ENCODE peak calls at places on chromosome 15, in four cellular contexts. One of them, this sample, is unnamed.

GRCh38 chr15:80875568-80875967 is 96.4 kb downstream of the CEMIP start:
- DNase-seq in K562: no peak
- DNase-seq in H1: no peak
- DNase-seq in SK-N-SH: no peak
- DNase-seq in this sample: no peak

GRCh38 chr15:40252141-40252437 is 13.2 kb downstream of the PAK6 start:
- DNase-seq in K562: no peak
- DNase-seq in H1: peak
- DNase-seq in SK-N-SH: no peak
- DNase-seq in this sample: no peak

GRCh38 chr15:58458076-58458475 is 26.3 kb downstream of the LIPC start:
- DNase-seq in K562: no peak
- DNase-seq in H1: no peak
- DNase-seq in SK-N-SH: no peak
- DNase-seq in this sample: no peak

GRCh38 chr15:77162872-77163633 is 92.1 kb upstream of the TSPAN3 start:
- DNase-seq in K562: no peak
- DNase-seq in H1: no peak
- DNase-seq in SK-N-SH: no peak
- DNase-seq in this sample: no peak

GRCh38 chr15:70245932-70246622 is 148.4 kb upstream of the TLE3 start:
- DNase-seq in K562: no peak
- DNase-seq in H1: no peak
- DNase-seq in SK-N-SH: no peak
- DNase-seq in this sample: peak

GRCh38 chr15:96521386-96521785 is 190.9 kb downstream of the NR2F2 start:
- DNase-seq in K562: no peak
- DNase-seq in H1: no peak
- DNase-seq in SK-N-SH: no peak
- DNase-seq in this sample: no peak

GRCh38 chr15:90214553-90215205 is 13.5 kb downstream of the SEMA4B start:
- DNase-seq in K562: no peak
- DNase-seq in H1: no peak
- DNase-seq in SK-N-SH: no peak
- DNase-seq in this sample: no peak

GRCh38 chr15:50137330-50137761 is 18.3 kb upstream of the ATP8B4 start:
- DNase-seq in K562: peak
- DNase-seq in H1: no peak
- DNase-seq in SK-N-SH: no peak
- DNase-seq in this sample: no peak

GRCh38 chr15:69524296-69524695 is 71.7 kb downstream of the RPLP1 start:
- DNase-seq in K562: no peak
- DNase-seq in H1: no peak
- DNase-seq in SK-N-SH: no peak
- DNase-seq in this sample: no peak

GRCh38 chr15:40995656-40996055 is 42.4 kb downstream of the CHAC1 start:
- DNase-seq in K562: no peak
- DNase-seq in H1: no peak
- DNase-seq in SK-N-SH: no peak
- DNase-seq in this sample: no peak

GRCh38 chr15:87287156-87287555 is 969.4 kb downstream of the NTRK3 start:
- DNase-seq in K562: no peak
- DNase-seq in H1: no peak
- DNase-seq in SK-N-SH: no peak
- DNase-seq in this sample: no peak

GRCh38 chr15:93165737-93166136 is 76.7 kb upstream of the RGMA start:
- DNase-seq in K562: no peak
- DNase-seq in H1: no peak
- DNase-seq in SK-N-SH: no peak
- DNase-seq in this sample: no peak

GRCh38 chr15:85671156-85671555 is 123.6 kb downstream of the KLHL25 start:
- DNase-seq in K562: no peak
- DNase-seq in H1: no peak
- DNase-seq in SK-N-SH: no peak
- DNase-seq in this sample: no peak

GRCh38 chr15:90595760-90596155 is 66.0 kb downstream of the CRTC3 start:
- DNase-seq in K562: no peak
- DNase-seq in H1: no peak
- DNase-seq in SK-N-SH: no peak
- DNase-seq in this sample: no peak

GRCh38 chr15:59294961-59295741 is 77.5 kb downstream of the MYO1E start:
- DNase-seq in K562: no peak
- DNase-seq in H1: no peak
- DNase-seq in SK-N-SH: no peak
- DNase-seq in this sample: no peak

GRCh38 chr15:63362196-63362595 is 19.4 kb downstream of the CA12 start:
- DNase-seq in K562: peak
- DNase-seq in H1: no peak
- DNase-seq in SK-N-SH: peak
- DNase-seq in this sample: no peak

GRCh38 chr15:95653361-95653805 is 677.1 kb upstream of the NR2F2 start:
- DNase-seq in K562: no peak
- DNase-seq in H1: no peak
- DNase-seq in SK-N-SH: no peak
- DNase-seq in this sample: no peak

GRCh38 chr15:23497710-23498111 is 50.7 kb upstream of the GOLGA6L2 start:
- DNase-seq in K562: peak
- DNase-seq in H1: no peak
- DNase-seq in SK-N-SH: peak
- DNase-seq in this sample: no peak

GRCh38 chr15:62889141-62889661 is 153.3 kb upstream of the TPM1 start:
- DNase-seq in K562: no peak
- DNase-seq in H1: no peak
- DNase-seq in SK-N-SH: no peak
- DNase-seq in this sample: no peak

GRCh38 chr15:73382131-73382530 is 13.4 kb upstream of the HCN4 start:
- DNase-seq in K562: no peak
- DNase-seq in H1: no peak
- DNase-seq in SK-N-SH: no peak
- DNase-seq in this sample: no peak

GRCh38 chr15:69653846-69654245 is 201.2 kb downstream of the RPLP1 start:
- DNase-seq in K562: no peak
- DNase-seq in H1: no peak
- DNase-seq in SK-N-SH: no peak
- DNase-seq in this sample: no peak

GRCh38 chr15:78208341-78208844 is 26.0 kb downstream of the ACSBG1 start:
- DNase-seq in K562: no peak
- DNase-seq in H1: no peak
- DNase-seq in SK-N-SH: no peak
- DNase-seq in this sample: no peak

GRCh38 chr15:77022646-77023575 is 28.0 kb downstream of the PSTPIP1 start:
- DNase-seq in K562: no peak
- DNase-seq in H1: no peak
- DNase-seq in SK-N-SH: no peak
- DNase-seq in this sample: no peak

GRCh38 chr15:61038387-61038786 is 190.7 kb downstream of the RORA start:
- DNase-seq in K562: no peak
- DNase-seq in H1: no peak
- DNase-seq in SK-N-SH: peak
- DNase-seq in this sample: no peak

GRCh38 chr15:75450307-75451201 is 936 bp downstream of the SIN3A start:
- DNase-seq in K562: peak
- DNase-seq in H1: peak
- DNase-seq in SK-N-SH: peak
- DNase-seq in this sample: peak

DNA sequence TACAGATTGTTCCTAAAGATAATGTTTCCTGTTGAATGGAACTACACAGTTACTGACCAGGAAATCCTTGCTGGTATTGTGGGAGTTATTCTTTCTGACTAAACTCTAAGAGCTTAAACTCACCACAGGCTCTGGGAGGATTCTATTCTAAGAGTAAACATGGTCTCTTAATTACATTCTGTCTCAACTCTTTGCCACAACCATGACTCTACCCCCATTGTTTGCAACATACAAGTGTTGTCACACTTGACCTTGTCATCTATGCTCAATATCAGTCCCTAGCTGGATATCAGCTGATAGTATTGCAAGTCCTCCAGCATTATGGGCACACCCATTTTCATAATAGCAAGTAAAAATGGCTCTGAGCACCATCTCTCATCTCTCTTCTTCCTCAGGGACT is 29.6 kb upstream of the SECISBP2L start:
- DNase-seq in K562: no peak
- DNase-seq in H1: no peak
- DNase-seq in SK-N-SH: no peak
- DNase-seq in this sample: no peak
- TF ChIP-seq TEAD4 in K562: no peak
- TF ChIP-seq TEAD4 in H1: no peak
- TF ChIP-seq TEAD4 in SK-N-SH: no peak
- TF ChIP-seq TEAD4 in this sample: no peak

DNA sequence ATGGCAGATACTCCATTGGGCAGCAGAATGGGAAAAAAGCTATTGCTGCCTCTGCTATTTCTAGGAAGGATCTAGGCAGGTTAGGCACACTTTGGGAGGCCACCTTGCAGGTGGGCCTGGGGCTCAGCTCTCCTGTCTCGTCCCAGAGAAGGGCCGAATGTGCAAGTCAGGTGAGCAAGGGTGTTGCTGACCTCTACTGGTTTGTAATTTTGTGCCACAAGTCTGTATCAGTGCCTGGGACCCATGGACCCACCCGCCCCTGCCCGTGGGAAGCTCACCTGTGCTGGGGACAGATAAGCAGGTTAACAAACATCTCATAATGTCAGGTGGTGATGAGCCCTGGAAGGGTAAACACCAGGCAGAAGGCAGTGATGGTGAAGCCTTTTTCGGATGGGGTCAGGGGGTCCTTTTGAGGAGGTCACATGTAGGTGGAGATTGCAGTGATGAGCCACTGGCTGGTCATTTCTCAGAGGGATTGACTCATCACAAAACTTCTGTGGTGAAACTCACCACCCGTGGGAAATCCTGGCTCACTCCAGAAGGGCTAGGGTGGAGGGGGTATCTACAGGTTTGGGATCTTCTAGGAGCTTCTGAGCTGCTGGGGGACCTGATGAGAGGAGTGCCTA is 161.3 kb downstream of the KLF13 start:
- DNase-seq in K562: no peak
- DNase-seq in H1: no peak
- DNase-seq in SK-N-SH: no peak
- DNase-seq in this sample: no peak
- TF ChIP-seq TEAD4 in K562: no peak
- TF ChIP-seq TEAD4 in H1: no peak
- TF ChIP-seq TEAD4 in SK-N-SH: no peak
- TF ChIP-seq TEAD4 in this sample: no peak

DNA sequence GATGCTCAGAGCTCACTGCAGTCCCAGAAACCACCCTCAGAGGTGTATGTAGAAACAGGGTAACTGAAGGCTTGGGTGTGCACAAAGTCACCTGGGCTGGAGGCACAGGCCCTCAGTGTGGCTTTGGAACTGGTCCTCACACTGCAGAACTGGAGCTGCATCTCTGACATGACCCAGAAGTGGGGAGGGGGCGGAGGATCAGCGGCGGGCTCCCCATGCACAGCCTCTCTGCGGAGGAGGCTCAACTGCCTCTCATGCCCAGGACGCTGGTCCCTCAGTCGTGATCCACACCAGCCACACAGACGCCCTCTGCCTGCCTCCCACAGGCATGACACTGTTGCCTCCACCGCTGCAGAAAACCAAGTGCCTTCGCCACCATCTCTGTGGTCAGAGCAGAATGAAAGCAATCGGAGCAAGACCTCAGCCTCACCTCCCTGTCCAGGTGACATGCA is 73.7 kb downstream of the TM2D3 start:
- DNase-seq in K562: no peak
- DNase-seq in H1: peak
- DNase-seq in SK-N-SH: peak
- DNase-seq in this sample: peak
- TF ChIP-seq TEAD4 in K562: no peak
- TF ChIP-seq TEAD4 in H1: no peak
- TF ChIP-seq TEAD4 in SK-N-SH: no peak
- TF ChIP-seq TEAD4 in this sample: no peak

DNA sequence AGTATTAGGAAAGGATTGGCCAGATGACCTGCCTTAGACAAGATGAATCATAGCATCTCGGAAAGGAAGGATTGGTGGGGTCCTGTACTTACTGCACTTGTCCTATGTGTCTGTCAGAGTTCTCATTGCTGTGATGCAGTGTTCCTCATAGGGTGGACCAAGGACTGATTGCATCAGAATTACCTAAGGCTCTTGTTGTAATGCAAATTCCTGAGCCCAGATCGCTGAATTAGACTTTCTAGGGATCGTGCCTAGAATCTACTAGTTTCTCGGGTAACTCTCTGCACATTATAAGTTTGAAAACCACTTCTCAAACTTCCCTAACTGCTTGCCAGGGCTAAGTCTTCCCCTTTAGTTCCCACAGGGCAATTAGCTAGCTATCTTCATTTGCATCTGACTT is 74.9 kb upstream of the SKOR1 start:
- DNase-seq in K562: no peak
- DNase-seq in H1: no peak
- DNase-seq in SK-N-SH: no peak
- DNase-seq in this sample: no peak
- TF ChIP-seq TEAD4 in K562: no peak
- TF ChIP-seq TEAD4 in H1: no peak
- TF ChIP-seq TEAD4 in SK-N-SH: no peak
- TF ChIP-seq TEAD4 in this sample: no peak

DNA sequence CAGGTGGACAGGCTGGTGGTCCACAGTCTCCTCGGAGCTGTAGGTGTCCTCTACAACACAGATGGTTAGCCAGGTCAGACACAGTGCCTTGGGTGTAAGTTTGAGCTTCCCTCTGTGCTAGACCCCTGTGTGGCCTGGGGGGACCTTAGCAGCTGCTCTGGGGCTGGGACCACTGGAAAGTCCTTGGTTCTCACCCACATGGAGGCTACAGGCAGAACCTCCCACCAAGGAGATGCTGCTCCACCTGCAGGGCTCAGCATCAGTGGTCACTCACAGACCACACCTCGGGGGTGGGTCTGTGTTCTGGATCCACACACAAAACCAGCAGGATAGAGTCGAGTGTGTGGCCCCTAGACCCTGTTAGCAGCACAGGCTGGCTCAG is 8.4 kb downstream of the RASL12 start:
- DNase-seq in K562: no peak
- DNase-seq in H1: no peak
- DNase-seq in SK-N-SH: peak
- DNase-seq in this sample: no peak
- TF ChIP-seq TEAD4 in K562: no peak
- TF ChIP-seq TEAD4 in H1: no peak
- TF ChIP-seq TEAD4 in SK-N-SH: no peak
- TF ChIP-seq TEAD4 in this sample: no peak

GRCh38 chr15:66231421-66232266 is 21.9 kb downstream of the MEGF11 start:
- DNase-seq in K562: no peak
- DNase-seq in H1: no peak
- DNase-seq in SK-N-SH: peak
- DNase-seq in this sample: no peak

GRCh38 chr15:66235866-66236265 is 17.7 kb downstream of the MEGF11 start:
- DNase-seq in K562: no peak
- DNase-seq in H1: no peak
- DNase-seq in SK-N-SH: no peak
- DNase-seq in this sample: no peak

GRCh38 chr15:66234798-66235197 is 18.8 kb downstream of the MEGF11 start:
- DNase-seq in K562: no peak
- DNase-seq in H1: no peak
- DNase-seq in SK-N-SH: no peak
- DNase-seq in this sample: no peak

GRCh38 chr15:66232267-66232625 is 21.3 kb downstream of the MEGF11 start:
- DNase-seq in K562: no peak
- DNase-seq in H1: no peak
- DNase-seq in SK-N-SH: no peak
- DNase-seq in this sample: no peak

GRCh38 chr15:66233487-66234415 is 19.8 kb downstream of the MEGF11 start:
- DNase-seq in K562: peak
- DNase-seq in H1: peak
- DNase-seq in SK-N-SH: no peak
- DNase-seq in this sample: peak
- TF ChIP-seq TEAD4 in K562: no peak
- TF ChIP-seq TEAD4 in H1: no peak
- TF ChIP-seq TEAD4 in SK-N-SH: no peak
- TF ChIP-seq TEAD4 in this sample: no peak

This sample was measured in WTC11.